ENCODE peak calls at places on chromosome 16, in five cellular contexts. One of them, this sample, is unnamed. For H3K36me3, the result is how much of the 10 kb centered on the place peaks cover.

GRCh38 chr16:54489225-54489781 is 202.7 kb upstream of the IRX3 start:
- DNase-seq in MM.1S: no peak
- DNase-seq in keratinocyte: no peak
- DNase-seq in fibroblast of lung: no peak
- DNase-seq in H1: no peak
- DNase-seq in this sample: no peak

GRCh38 chr16:26765087-26765486 is 301.6 kb upstream of the C16orf82 start:
- DNase-seq in H1: no peak
- DNase-seq in MM.1S: no peak
- DNase-seq in keratinocyte: no peak
- DNase-seq in fibroblast of lung: no peak
- DNase-seq in this sample: peak

GRCh38 chr16:57118461-57119084 is 26.2 kb downstream of the CPNE2 start:
- DNase-seq in fibroblast of lung: no peak
- DNase-seq in H1: no peak
- DNase-seq in keratinocyte: no peak
- DNase-seq in MM.1S: no peak
- DNase-seq in this sample: no peak

GRCh38 chr16:74748042-74748709 is 26.4 kb downstream of the FA2H start:
- DNase-seq in fibroblast of lung: no peak
- DNase-seq in H1: no peak
- DNase-seq in keratinocyte: no peak
- DNase-seq in MM.1S: no peak
- DNase-seq in this sample: no peak

GRCh38 chr16:71919033-71919432 is 23.7 kb downstream of the IST1 start:
- DNase-seq in H1: no peak
- DNase-seq in keratinocyte: no peak
- DNase-seq in MM.1S: peak
- DNase-seq in fibroblast of lung: no peak
- DNase-seq in this sample: no peak

GRCh38 chr16:56909484-56910113 is 22.3 kb upstream of the HERPUD1 start:
- DNase-seq in H1: no peak
- DNase-seq in MM.1S: no peak
- DNase-seq in keratinocyte: no peak
- DNase-seq in fibroblast of lung: peak
- DNase-seq in this sample: no peak

GRCh38 chr16:20768121-20768520 is 4.3 kb downstream of the ACSM3 start:
- DNase-seq in H1: no peak
- DNase-seq in keratinocyte: no peak
- DNase-seq in MM.1S: no peak
- DNase-seq in fibroblast of lung: no peak
- DNase-seq in this sample: no peak

GRCh38 chr16:27199747-27200146 is 3.6 kb upstream of the KDM8 start:
- DNase-seq in keratinocyte: no peak
- DNase-seq in H1: no peak
- DNase-seq in MM.1S: peak
- DNase-seq in fibroblast of lung: peak
- DNase-seq in this sample: peak

GRCh38 chr16:74680681-74681080 is 14.0 kb upstream of the RFWD3 start:
- DNase-seq in MM.1S: no peak
- DNase-seq in keratinocyte: no peak
- DNase-seq in H1: no peak
- DNase-seq in fibroblast of lung: no peak
- DNase-seq in this sample: no peak

GRCh38 chr16:56985288-56985961 is 3.9 kb upstream of the NLRC5 start:
- DNase-seq in fibroblast of lung: peak
- DNase-seq in MM.1S: no peak
- DNase-seq in H1: no peak
- DNase-seq in keratinocyte: no peak
- DNase-seq in this sample: peak

GRCh38 chr16:30028438-30029093 is 2.5 kb downstream of the TLCD3B start:
- DNase-seq in H1: no peak
- DNase-seq in MM.1S: peak
- DNase-seq in fibroblast of lung: no peak
- DNase-seq in keratinocyte: no peak
- DNase-seq in this sample: no peak

GRCh38 chr16:14545346-14545884 is 84.6 kb downstream of the PARN start:
- DNase-seq in keratinocyte: no peak
- DNase-seq in fibroblast of lung: peak
- DNase-seq in H1: no peak
- DNase-seq in MM.1S: no peak
- DNase-seq in this sample: no peak

DNA sequence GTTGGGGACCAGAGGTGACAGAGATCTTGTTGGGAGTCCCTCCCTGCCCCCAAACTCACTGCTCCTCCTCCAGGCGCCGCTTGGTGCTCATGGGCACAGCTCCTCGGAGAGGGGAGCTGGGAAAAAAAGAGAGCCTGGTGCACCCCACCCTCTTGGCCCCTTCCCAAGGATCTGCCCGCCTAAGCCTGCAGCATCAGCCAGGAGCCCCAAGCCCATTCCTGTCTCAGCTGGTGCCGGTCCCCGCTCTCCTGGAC is 400 bp downstream of the HCFC1R1 start:
- DNase-seq in MM.1S: peak
- DNase-seq in fibroblast of lung: no peak
- DNase-seq in keratinocyte: no peak
- DNase-seq in H1: no peak
- DNase-seq in this sample: peak
- H3K27ac ChIP-seq in MM.1S: no peak
- H3K27ac ChIP-seq in fibroblast of lung: peak
- H3K27ac ChIP-seq in keratinocyte: peak
- H3K27ac ChIP-seq in H1: peak
- H3K27ac ChIP-seq in this sample: peak

GRCh38 chr16:1046271-1046955 is 26.1 kb upstream of the SSTR5 start:
- DNase-seq in fibroblast of lung: no peak
- DNase-seq in keratinocyte: no peak
- DNase-seq in MM.1S: no peak
- DNase-seq in H1: no peak
- DNase-seq in this sample: no peak

GRCh38 chr16:1045363-1046270 is 26.9 kb upstream of the SSTR5 start:
- DNase-seq in H1: no peak
- DNase-seq in MM.1S: no peak
- DNase-seq in keratinocyte: no peak
- DNase-seq in fibroblast of lung: no peak
- DNase-seq in this sample: no peak

GRCh38 chr16:1043831-1044514 is 28.6 kb upstream of the SSTR5 start:
- DNase-seq in H1: no peak
- DNase-seq in fibroblast of lung: no peak
- DNase-seq in MM.1S: no peak
- DNase-seq in keratinocyte: no peak
- DNase-seq in this sample: peak

GRCh38 chr16:1042776-1043349 is 29.7 kb upstream of the SSTR5 start:
- DNase-seq in fibroblast of lung: no peak
- DNase-seq in H1: no peak
- DNase-seq in keratinocyte: no peak
- DNase-seq in MM.1S: peak
- DNase-seq in this sample: peak

DNA sequence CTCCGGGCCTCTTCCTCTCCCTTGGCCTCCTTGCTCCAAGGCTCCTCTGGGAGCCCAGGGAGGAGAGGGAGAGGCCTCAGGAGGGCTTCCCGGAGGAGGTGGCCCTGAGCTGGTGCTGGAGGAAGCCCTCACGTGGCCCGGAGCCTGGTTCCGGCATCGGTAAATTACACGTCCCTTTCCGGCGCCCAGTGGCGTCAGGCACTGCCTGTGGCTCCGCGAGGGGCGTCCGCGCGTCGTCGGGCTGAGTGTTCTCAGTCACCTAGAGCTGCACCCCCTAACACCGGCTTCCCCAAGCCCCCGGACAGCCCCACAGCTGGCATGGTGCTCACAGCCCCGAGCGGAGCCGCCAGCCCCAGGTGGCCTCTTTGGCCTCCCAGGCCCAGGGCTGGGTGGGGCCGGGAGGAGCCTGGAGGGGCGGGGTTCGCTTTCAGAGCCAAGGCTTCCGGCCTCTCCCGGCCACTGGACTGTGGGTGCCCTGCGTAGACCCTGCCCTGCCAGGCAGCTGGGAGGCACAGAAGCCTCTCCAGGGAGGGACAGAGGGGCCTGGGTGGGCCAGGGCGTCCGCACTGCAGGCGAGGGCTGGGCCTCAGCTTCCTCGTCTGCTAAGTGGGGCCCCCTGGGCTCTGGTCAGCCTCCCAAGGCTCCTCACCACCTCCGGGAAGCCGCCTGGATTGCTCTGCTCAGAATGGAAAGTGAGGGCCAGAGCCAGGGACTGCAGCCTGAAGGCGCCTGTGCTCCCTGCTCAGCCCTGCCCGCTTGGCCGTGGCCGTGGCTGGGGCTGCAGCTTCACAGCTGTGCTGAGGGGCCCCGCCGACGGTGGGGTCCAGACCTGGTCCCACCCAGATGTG is 27.8 kb upstream of the SSTR5 start:
- DNase-seq in H1: no peak
- DNase-seq in keratinocyte: no peak
- DNase-seq in MM.1S: no peak
- DNase-seq in fibroblast of lung: no peak
- DNase-seq in this sample: peak
- TF ChIP-seq EZH2 in H1: no peak
- TF ChIP-seq EZH2 in keratinocyte: no peak
- TF ChIP-seq EZH2 in MM.1S: no peak
- TF ChIP-seq EZH2 in fibroblast of lung: peak
- TF ChIP-seq EZH2 in this sample: no peak

GRCh38 chr16:79868841-79869240 is 268.3 kb upstream of the MAF start:
- DNase-seq in fibroblast of lung: no peak
- DNase-seq in keratinocyte: no peak
- DNase-seq in MM.1S: no peak
- DNase-seq in H1: no peak
- DNase-seq in this sample: no peak
- H3K36me3 ChIP-seq in fibroblast of lung: under half
- H3K36me3 ChIP-seq in keratinocyte: under half
- H3K36me3 ChIP-seq in MM.1S: under half
- H3K36me3 ChIP-seq in H1: under half
- H3K36me3 ChIP-seq in this sample: under half

GRCh38 chr16:49858200-49859129 is 2.6 kb upstream of the ZNF423 start:
- DNase-seq in fibroblast of lung: peak
- DNase-seq in MM.1S: no peak
- DNase-seq in H1: no peak
- DNase-seq in keratinocyte: no peak
- DNase-seq in this sample: peak

GRCh38 chr16:49861299-49861698 is 5.4 kb upstream of the ZNF423 start:
- DNase-seq in fibroblast of lung: no peak
- DNase-seq in MM.1S: no peak
- DNase-seq in H1: no peak
- DNase-seq in keratinocyte: no peak
- DNase-seq in this sample: no peak

GRCh38 chr16:49857423-49858181 is 1.7 kb upstream of the ZNF423 start:
- DNase-seq in keratinocyte: no peak
- DNase-seq in H1: peak
- DNase-seq in fibroblast of lung: peak
- DNase-seq in MM.1S: peak
- DNase-seq in this sample: peak

GRCh38 chr16:49860593-49860992 is 4.7 kb upstream of the ZNF423 start:
- DNase-seq in fibroblast of lung: no peak
- DNase-seq in keratinocyte: no peak
- DNase-seq in MM.1S: no peak
- DNase-seq in H1: no peak
- DNase-seq in this sample: peak

GRCh38 chr16:49859139-49859947 is 3.4 kb upstream of the ZNF423 start:
- DNase-seq in MM.1S: no peak
- DNase-seq in fibroblast of lung: peak
- DNase-seq in keratinocyte: no peak
- DNase-seq in H1: no peak
- DNase-seq in this sample: peak
- H3K27ac ChIP-seq in MM.1S: no peak
- H3K27ac ChIP-seq in fibroblast of lung: no peak
- H3K27ac ChIP-seq in keratinocyte: no peak
- H3K27ac ChIP-seq in H1: no peak
- H3K27ac ChIP-seq in this sample: peak

DNA sequence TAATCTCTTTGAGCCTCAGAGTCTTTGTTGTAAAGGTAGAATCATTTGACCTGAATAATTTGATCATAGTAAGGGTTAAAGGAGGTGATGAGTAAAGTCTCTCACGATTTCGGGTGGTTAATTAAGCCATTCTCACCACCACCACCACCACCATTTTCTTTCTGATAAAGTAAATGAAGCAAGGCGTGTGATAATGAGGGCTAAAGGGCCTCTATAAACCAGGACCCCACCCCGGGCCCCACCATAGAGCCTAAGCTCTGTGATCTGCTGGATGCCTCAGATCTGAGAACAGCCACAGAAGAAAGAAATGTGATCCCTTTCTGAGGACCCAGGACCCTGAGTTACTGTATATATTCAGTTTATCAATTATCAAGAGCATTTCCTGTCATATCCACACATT is 33.1 kb upstream of the ADAMTS18 start:
- DNase-seq in H1: no peak
- DNase-seq in keratinocyte: no peak
- DNase-seq in MM.1S: no peak
- DNase-seq in fibroblast of lung: no peak
- DNase-seq in this sample: no peak
- TF ChIP-seq EZH2 in H1: no peak
- TF ChIP-seq EZH2 in keratinocyte: no peak
- TF ChIP-seq EZH2 in MM.1S: no peak
- TF ChIP-seq EZH2 in fibroblast of lung: no peak
- TF ChIP-seq EZH2 in this sample: no peak

DNA sequence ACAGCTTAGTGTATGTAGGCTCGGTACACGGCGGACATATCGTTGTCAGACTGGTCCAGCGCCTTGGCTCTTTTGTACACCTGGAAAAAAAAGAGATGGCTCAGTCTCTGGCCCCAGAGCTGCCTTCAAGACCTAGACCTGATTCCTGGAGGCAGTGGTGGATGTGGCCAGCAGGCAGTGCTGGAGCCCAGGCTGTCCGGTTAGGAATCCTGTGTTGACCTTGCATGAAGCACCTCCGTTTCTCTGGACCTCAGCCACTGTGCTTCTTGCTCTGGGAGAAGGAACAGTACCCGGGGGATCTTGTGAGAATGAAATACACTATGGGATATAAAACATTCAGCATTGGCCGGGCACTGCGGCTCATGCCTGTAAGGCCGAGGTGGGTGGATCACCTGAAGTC is 2.8 kb upstream of the ROGDI start:
- DNase-seq in MM.1S: no peak
- DNase-seq in fibroblast of lung: no peak
- DNase-seq in H1: no peak
- DNase-seq in keratinocyte: no peak
- DNase-seq in this sample: no peak
- H3K36me3 ChIP-seq in MM.1S: under half
- H3K36me3 ChIP-seq in fibroblast of lung: under half
- H3K36me3 ChIP-seq in H1: under half
- H3K36me3 ChIP-seq in keratinocyte: under half
- H3K36me3 ChIP-seq in this sample: under half

DNA sequence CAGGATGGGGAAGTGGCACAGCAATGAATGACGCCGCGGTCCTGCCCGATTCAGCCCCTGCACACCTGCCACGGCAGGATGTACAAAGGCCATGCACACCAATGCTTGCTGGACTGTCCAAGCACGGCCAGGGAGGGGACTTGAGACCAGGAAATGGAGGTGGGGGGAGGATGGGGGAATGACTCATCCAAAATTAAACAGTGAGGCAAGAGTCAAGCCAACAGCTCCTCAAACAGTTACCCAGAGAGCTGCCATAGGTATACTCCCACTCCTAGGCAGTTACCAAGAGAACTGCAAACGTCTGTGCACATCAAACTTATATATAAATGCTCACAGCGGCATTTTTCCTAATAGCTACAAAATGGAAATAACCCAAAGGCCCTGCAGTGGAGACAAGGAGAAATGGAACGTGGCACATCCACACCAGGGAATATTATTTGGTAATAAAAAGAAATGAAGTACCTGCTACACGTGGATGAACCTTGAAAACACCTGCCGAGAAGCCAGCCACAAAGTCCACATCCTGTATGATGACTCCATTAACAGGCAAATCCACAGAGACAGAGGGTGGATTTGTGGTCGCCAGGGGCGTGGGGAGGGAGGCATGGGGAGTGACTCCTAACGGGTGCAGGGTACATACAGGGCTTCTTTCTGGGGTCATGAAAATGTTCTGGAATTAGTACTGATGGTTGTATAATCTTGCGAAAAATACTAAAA is 54.1 kb downstream of the VAC14 start:
- DNase-seq in MM.1S: no peak
- DNase-seq in H1: no peak
- DNase-seq in fibroblast of lung: peak
- DNase-seq in keratinocyte: no peak
- DNase-seq in this sample: peak
- H3K27ac ChIP-seq in MM.1S: no peak
- H3K27ac ChIP-seq in H1: no peak
- H3K27ac ChIP-seq in fibroblast of lung: peak
- H3K27ac ChIP-seq in keratinocyte: peak
- H3K27ac ChIP-seq in this sample: no peak

This sample was measured in A673.